ENCODE peak calls at places on chromosome 20, in six cellular contexts. O is CD8-positive, alpha-beta T cell; J is NK-92 treated with Interleukin-12 subunit alpha and Interleukin-12 subunit beta, amount 100 ng/mL, for 24 hours; R is A673; C is prostate gland; G is activated T-cell treated with anti-CD3 and anti-CD28 coated beads for 1 hour. W is an unnamed sample.

GRCh38 chr20:33465536-33466302 is 22.2 kb upstream of the SNTA1 start:
- DNase-seq in O (no peak), J (no peak), R (no peak), C (no peak), G (no peak), W (no peak)

GRCh38 chr20:47174844-47175243 is 181.7 kb downstream of the ZMYND8 start:
- DNase-seq in O (no peak), J (no peak), R (no peak), C (no peak), G (no peak), W (no peak)

GRCh38 chr20:62245911-62246280 is 7.6 kb downstream of the OSBPL2 start:
- DNase-seq in O (no peak), J (no peak), R (no peak), C (no peak), G (no peak), W (no peak)

GRCh38 chr20:54173653-54174451 is at the start of gene CYP24A1:
- DNase-seq in O (no peak), J (no peak), R (peak), C (no peak), G (no peak), W (no peak)

GRCh38 chr20:50528804-50529351 is 18.7 kb downstream of the PTPN1 start:
- DNase-seq in O (no peak), J (no peak), R (no peak), C (no peak), G (no peak), W (no peak)

GRCh38 chr20:21505161-21505809 is 8.6 kb downstream of the NKX2-2 start:
- DNase-seq in O (peak), J (peak), R (peak), C (peak), G (peak), W (peak)

GRCh38 chr20:1184638-1185315 is at the start of gene TMEM74B:
- DNase-seq in O (no peak), J (no peak), R (no peak), C (no peak), G (no peak), W (peak)

GRCh38 chr20:9488063-9488462 is 26.3 kb upstream of the LAMP5 start:
- DNase-seq in O (no peak), J (no peak), R (peak), C (no peak), G (no peak), W (no peak)

GRCh38 chr20:15703171-15703911 is 869.9 kb downstream of the KIF16B start:
- DNase-seq in O (no peak), J (no peak), R (no peak), C (no peak), G (no peak), W (no peak)

GRCh38 chr20:8130840-8131526 is 1.1 kb upstream of the PLCB1 start:
- DNase-seq in O (no peak), J (no peak), R (no peak), C (no peak), G (no peak), W (no peak)

GRCh38 chr20:37276494-37277252 is 12.8 kb upstream of the MANBAL start:
- DNase-seq in O (no peak), J (no peak), R (peak), C (peak), G (no peak), W (peak)

GRCh38 chr20:34663213-34663943 is 13.5 kb downstream of the PIGU start:
- DNase-seq in O (no peak), J (no peak), R (no peak), C (no peak), G (no peak), W (no peak)

W was measured in Peyer's patch.